ENCODE peak calls at places on chromosomes 3 and 15, in five cellular contexts. One of them, this sample, is unnamed.

GRCh38 chr15:99454941-99455795 is 110.6 kb upstream of the MEF2A start:
- DNase-seq in CD8-positive, alpha-beta T cell: no peak
- DNase-seq in breast epithelium: peak; percentile 68
- DNase-seq in HCT116: peak; percentile 51
- DNase-seq in IMR-90: peak; percentile 98
- DNase-seq in this sample: peak; percentile 97

GRCh38 chr3:69712933-69713332 is 26.3 kb upstream of the MITF start:
- DNase-seq in IMR-90: no peak
- DNase-seq in breast epithelium: no peak
- DNase-seq in CD8-positive, alpha-beta T cell: no peak
- DNase-seq in HCT116: no peak
- DNase-seq in this sample: no peak

GRCh38 chr15:32651229-32651837 is 9.8 kb downstream of the SCG5 start:
- DNase-seq in IMR-90: peak; percentile 73
- DNase-seq in HCT116: peak; percentile 23
- DNase-seq in CD8-positive, alpha-beta T cell: peak; percentile 4
- DNase-seq in breast epithelium: no peak
- DNase-seq in this sample: peak; percentile 73

GRCh38 chr3:27632431-27633223 is 89.5 kb downstream of the EOMES start:
- DNase-seq in IMR-90: peak; percentile 55
- DNase-seq in HCT116: no peak
- DNase-seq in breast epithelium: no peak
- DNase-seq in CD8-positive, alpha-beta T cell: peak; percentile 12
- DNase-seq in this sample: peak; percentile 23

GRCh38 chr15:77657629-77658238 is 25.0 kb upstream of the LINGO1 start:
- DNase-seq in IMR-90: no peak
- DNase-seq in CD8-positive, alpha-beta T cell: no peak
- DNase-seq in breast epithelium: no peak
- DNase-seq in HCT116: no peak
- DNase-seq in this sample: no peak

GRCh38 chr15:80906159-80906775 is 83.4 kb downstream of the MESD start:
- DNase-seq in HCT116: peak; percentile 44
- DNase-seq in IMR-90: peak; percentile 67
- DNase-seq in breast epithelium: no peak
- DNase-seq in CD8-positive, alpha-beta T cell: no peak
- DNase-seq in this sample: peak; percentile 62

GRCh38 chr15:58650102-58650501 is 99.4 kb downstream of the ADAM10 start:
- DNase-seq in CD8-positive, alpha-beta T cell: no peak
- DNase-seq in HCT116: no peak
- DNase-seq in breast epithelium: no peak
- DNase-seq in IMR-90: no peak
- DNase-seq in this sample: no peak

GRCh38 chr3:140601881-140602280 is 76.0 kb upstream of the TRIM42 start:
- DNase-seq in IMR-90: no peak
- DNase-seq in CD8-positive, alpha-beta T cell: no peak
- DNase-seq in breast epithelium: no peak
- DNase-seq in HCT116: no peak
- DNase-seq in this sample: no peak

GRCh38 chr3:72907851-72908620 is 20.2 kb downstream of the GXYLT2 start:
- DNase-seq in HCT116: no peak
- DNase-seq in breast epithelium: peak; percentile 39
- DNase-seq in CD8-positive, alpha-beta T cell: no peak
- DNase-seq in IMR-90: peak; percentile 86
- DNase-seq in this sample: no peak

GRCh38 chr15:85772668-85773067 is 22.1 kb downstream of the KLHL25 start:
- DNase-seq in breast epithelium: peak; percentile 69
- DNase-seq in CD8-positive, alpha-beta T cell: no peak
- DNase-seq in IMR-90: no peak
- DNase-seq in HCT116: no peak
- DNase-seq in this sample: peak; percentile 58

GRCh38 chr15:84859143-84859542 is 25.3 kb upstream of the SLC28A1 start:
- DNase-seq in CD8-positive, alpha-beta T cell: no peak
- DNase-seq in breast epithelium: peak; percentile 83
- DNase-seq in HCT116: peak; percentile 75
- DNase-seq in IMR-90: no peak
- DNase-seq in this sample: peak; percentile 89

GRCh38 chr3:195150194-195151118 is 120.5 kb downstream of the XXYLT1 start:
- DNase-seq in breast epithelium: no peak
- DNase-seq in CD8-positive, alpha-beta T cell: no peak
- DNase-seq in HCT116: no peak
- DNase-seq in IMR-90: peak; percentile 81
- DNase-seq in this sample: no peak

GRCh38 chr15:91919014-91919534 is 65.6 kb downstream of the SLCO3A1 start:
- DNase-seq in CD8-positive, alpha-beta T cell: no peak
- DNase-seq in IMR-90: no peak
- DNase-seq in HCT116: no peak
- DNase-seq in breast epithelium: no peak
- DNase-seq in this sample: no peak

GRCh38 chr3:4218426-4219226 is 84.5 kb upstream of the SETMAR start:
- DNase-seq in CD8-positive, alpha-beta T cell: no peak
- DNase-seq in breast epithelium: peak; percentile 19
- DNase-seq in HCT116: no peak
- DNase-seq in IMR-90: no peak
- DNase-seq in this sample: no peak

GRCh38 chr3:40971191-40972168 is 227.8 kb upstream of the CTNNB1 start:
- DNase-seq in HCT116: peak; percentile 42
- DNase-seq in IMR-90: peak; percentile 86
- DNase-seq in breast epithelium: peak; percentile 75
- DNase-seq in CD8-positive, alpha-beta T cell: no peak
- DNase-seq in this sample: peak; percentile 72

GRCh38 chr15:68424754-68425390 is 7.1 kb downstream of the ITGA11 start:
- DNase-seq in breast epithelium: no peak
- DNase-seq in HCT116: no peak
- DNase-seq in CD8-positive, alpha-beta T cell: no peak
- DNase-seq in IMR-90: peak; percentile 34
- DNase-seq in this sample: no peak

GRCh38 chr15:91572110-91572509 is 281.4 kb upstream of the SLCO3A1 start:
- DNase-seq in IMR-90: peak; percentile 15
- DNase-seq in breast epithelium: peak; percentile 28
- DNase-seq in CD8-positive, alpha-beta T cell: no peak
- DNase-seq in HCT116: no peak
- DNase-seq in this sample: no peak

GRCh38 chr3:14357463-14357862 is 44.9 kb upstream of the SLC6A6 start:
- DNase-seq in IMR-90: no peak
- DNase-seq in CD8-positive, alpha-beta T cell: no peak
- DNase-seq in breast epithelium: no peak
- DNase-seq in HCT116: no peak
- DNase-seq in this sample: no peak

GRCh38 chr3:171690291-171690690 is 120.0 kb downstream of the PLD1 start:
- DNase-seq in IMR-90: no peak
- DNase-seq in breast epithelium: no peak
- DNase-seq in CD8-positive, alpha-beta T cell: no peak
- DNase-seq in HCT116: no peak
- DNase-seq in this sample: no peak

GRCh38 chr15:62737551-62737950 is 305.0 kb upstream of the TPM1 start:
- DNase-seq in IMR-90: no peak
- DNase-seq in CD8-positive, alpha-beta T cell: no peak
- DNase-seq in HCT116: no peak
- DNase-seq in breast epithelium: no peak
- DNase-seq in this sample: no peak

GRCh38 chr3:28322464-28322863 is 26.1 kb upstream of the ZCWPW2 start:
- DNase-seq in HCT116: no peak
- DNase-seq in IMR-90: peak; percentile 66
- DNase-seq in breast epithelium: no peak
- DNase-seq in CD8-positive, alpha-beta T cell: no peak
- DNase-seq in this sample: no peak

GRCh38 chr3:187550446-187550845 is 119.7 kb downstream of the SST start:
- DNase-seq in HCT116: no peak
- DNase-seq in IMR-90: no peak
- DNase-seq in breast epithelium: no peak
- DNase-seq in CD8-positive, alpha-beta T cell: no peak
- DNase-seq in this sample: no peak

GRCh38 chr3:106797461-106797860 is 579.8 kb upstream of the CCDC54 start:
- DNase-seq in CD8-positive, alpha-beta T cell: no peak
- DNase-seq in HCT116: no peak
- DNase-seq in IMR-90: no peak
- DNase-seq in breast epithelium: no peak
- DNase-seq in this sample: no peak

GRCh38 chr3:190306026-190306425 is 16.2 kb downstream of the CLDN1 start:
- DNase-seq in IMR-90: no peak
- DNase-seq in CD8-positive, alpha-beta T cell: no peak
- DNase-seq in HCT116: no peak
- DNase-seq in breast epithelium: no peak
- DNase-seq in this sample: no peak

GRCh38 chr3:66472313-66473134 is 28.3 kb downstream of the LRIG1 start:
- DNase-seq in CD8-positive, alpha-beta T cell: no peak
- DNase-seq in breast epithelium: no peak
- DNase-seq in HCT116: no peak
- DNase-seq in IMR-90: peak; percentile 88
- DNase-seq in this sample: peak; percentile 77

GRCh38 chr3:33956211-33956610 is 157.8 kb downstream of the PDCD6IP start:
- DNase-seq in IMR-90: no peak
- DNase-seq in HCT116: no peak
- DNase-seq in CD8-positive, alpha-beta T cell: no peak
- DNase-seq in breast epithelium: no peak
- DNase-seq in this sample: no peak

GRCh38 chr3:33957176-33957575 is 158.7 kb downstream of the PDCD6IP start:
- DNase-seq in HCT116: no peak
- DNase-seq in IMR-90: no peak
- DNase-seq in CD8-positive, alpha-beta T cell: no peak
- DNase-seq in breast epithelium: no peak
- DNase-seq in this sample: no peak

GRCh38 chr3:33949074-33949473 is 150.6 kb downstream of the PDCD6IP start:
- DNase-seq in HCT116: no peak
- DNase-seq in IMR-90: no peak
- DNase-seq in CD8-positive, alpha-beta T cell: no peak
- DNase-seq in breast epithelium: no peak
- DNase-seq in this sample: no peak

GRCh38 chr3:33954956-33955355 is 156.5 kb downstream of the PDCD6IP start:
- DNase-seq in CD8-positive, alpha-beta T cell: no peak
- DNase-seq in breast epithelium: no peak
- DNase-seq in HCT116: no peak
- DNase-seq in IMR-90: no peak
- DNase-seq in this sample: no peak
- TF ChIP-seq CTCF in CD8-positive, alpha-beta T cell: no peak
- TF ChIP-seq CTCF in breast epithelium: no peak
- TF ChIP-seq CTCF in HCT116: no peak
- TF ChIP-seq CTCF in IMR-90: peak; percentile 3
- TF ChIP-seq CTCF in this sample: no peak

GRCh38 chr3:18295171-18295920 is 129.8 kb downstream of the SATB1 start:
- DNase-seq in breast epithelium: no peak
- DNase-seq in CD8-positive, alpha-beta T cell: no peak
- DNase-seq in IMR-90: peak; percentile 46
- DNase-seq in HCT116: peak; percentile 87
- DNase-seq in this sample: peak; percentile 81
- H3K27ac ChIP-seq in breast epithelium: no peak overlapping the region
- H3K27ac ChIP-seq in CD8-positive, alpha-beta T cell: no peak overlapping the region
- H3K27ac ChIP-seq in IMR-90: no peak overlapping the region
- H3K27ac ChIP-seq in HCT116: peak overlapping the region; percentile 45
- H3K27ac ChIP-seq in this sample: peak overlapping the region; percentile 80

GRCh38 chr15:38672814-38673292 is 108.2 kb upstream of the RASGRP1 start:
- DNase-seq in IMR-90: no peak
- DNase-seq in breast epithelium: no peak
- DNase-seq in HCT116: no peak
- DNase-seq in CD8-positive, alpha-beta T cell: no peak
- DNase-seq in this sample: no peak
- TF ChIP-seq CTCF in IMR-90: no peak
- TF ChIP-seq CTCF in breast epithelium: no peak
- TF ChIP-seq CTCF in HCT116: no peak
- TF ChIP-seq CTCF in CD8-positive, alpha-beta T cell: no peak
- TF ChIP-seq CTCF in this sample: no peak

GRCh38 chr3:49353022-49353421 is 5.1 kb downstream of the GPX1 start:
- DNase-seq in HCT116: no peak
- DNase-seq in IMR-90: no peak
- DNase-seq in breast epithelium: no peak
- DNase-seq in CD8-positive, alpha-beta T cell: no peak
- DNase-seq in this sample: no peak

GRCh38 chr3:49351521-49352011 is 6.6 kb downstream of the GPX1 start:
- DNase-seq in IMR-90: peak; percentile 94
- DNase-seq in HCT116: no peak
- DNase-seq in breast epithelium: no peak
- DNase-seq in CD8-positive, alpha-beta T cell: no peak
- DNase-seq in this sample: peak; percentile 57

GRCh38 chr3:49349617-49350114 is 8.5 kb downstream of the GPX1 start:
- DNase-seq in CD8-positive, alpha-beta T cell: no peak
- DNase-seq in breast epithelium: no peak
- DNase-seq in IMR-90: no peak
- DNase-seq in HCT116: no peak
- DNase-seq in this sample: no peak

GRCh38 chr3:49357466-49358216 is 512 bp downstream of the GPX1 start:
- DNase-seq in breast epithelium: peak; percentile 36
- DNase-seq in CD8-positive, alpha-beta T cell: peak; percentile 6
- DNase-seq in HCT116: no peak
- DNase-seq in IMR-90: peak; percentile 92
- DNase-seq in this sample: peak; percentile 71

GRCh38 chr3:49352286-49352685 is 5.9 kb downstream of the GPX1 start:
- DNase-seq in CD8-positive, alpha-beta T cell: no peak
- DNase-seq in HCT116: no peak
- DNase-seq in breast epithelium: no peak
- DNase-seq in IMR-90: no peak
- DNase-seq in this sample: no peak
- H3K27ac ChIP-seq in CD8-positive, alpha-beta T cell: no peak overlapping the region
- H3K27ac ChIP-seq in HCT116: no peak overlapping the region
- H3K27ac ChIP-seq in breast epithelium: peak overlapping the region; percentile 75
- H3K27ac ChIP-seq in IMR-90: peak overlapping the region; percentile 88
- H3K27ac ChIP-seq in this sample: peak overlapping the region; percentile 90

GRCh38 chr3:123552768-123553167 is 32.1 kb downstream of the HACD2 start:
- DNase-seq in CD8-positive, alpha-beta T cell: no peak
- DNase-seq in IMR-90: no peak
- DNase-seq in HCT116: no peak
- DNase-seq in breast epithelium: no peak
- DNase-seq in this sample: no peak

GRCh38 chr3:123546133-123546755 is 38.6 kb downstream of the HACD2 start:
- DNase-seq in CD8-positive, alpha-beta T cell: no peak
- DNase-seq in breast epithelium: no peak
- DNase-seq in IMR-90: peak; percentile 94
- DNase-seq in HCT116: no peak
- DNase-seq in this sample: peak; percentile 6

GRCh38 chr3:123547881-123548534 is 36.8 kb downstream of the HACD2 start:
- DNase-seq in HCT116: no peak
- DNase-seq in breast epithelium: no peak
- DNase-seq in IMR-90: no peak
- DNase-seq in CD8-positive, alpha-beta T cell: no peak
- DNase-seq in this sample: no peak

DNA sequence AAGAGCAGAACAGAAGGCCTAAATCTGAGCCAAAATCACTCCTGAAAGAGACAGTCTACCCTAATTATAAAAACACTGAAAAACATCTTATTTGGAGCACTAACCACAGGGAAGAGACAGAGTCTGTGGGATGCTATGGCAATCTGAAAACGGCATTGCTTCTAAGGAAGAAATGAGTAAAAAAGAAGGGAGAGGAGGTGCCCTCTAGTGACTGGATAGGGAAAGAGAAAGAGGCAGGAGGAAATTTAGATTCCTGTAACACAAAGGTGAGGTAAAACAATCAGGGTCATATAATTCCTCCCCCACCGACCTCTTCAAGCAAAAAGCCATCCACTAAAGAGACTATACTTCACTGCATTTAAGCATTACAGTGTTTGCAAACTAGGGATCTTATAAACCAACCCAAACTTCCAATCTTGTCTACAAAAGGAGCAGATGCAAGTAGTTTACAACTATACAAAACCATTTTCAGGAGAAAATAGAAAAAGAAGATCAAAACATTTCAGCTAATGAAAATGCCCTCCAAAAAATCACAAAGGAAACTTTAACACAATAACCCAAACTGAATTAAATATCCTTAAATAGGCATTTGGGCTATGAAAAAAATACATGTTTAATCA is 32.6 kb downstream of the HACD2 start:
- DNase-seq in CD8-positive, alpha-beta T cell: no peak
- DNase-seq in HCT116: no peak
- DNase-seq in IMR-90: peak; percentile 25
- DNase-seq in breast epithelium: no peak
- DNase-seq in this sample: peak; percentile 30
- TF ChIP-seq CTCF in CD8-positive, alpha-beta T cell: peak; percentile 27
- TF ChIP-seq CTCF in HCT116: peak; percentile 64
- TF ChIP-seq CTCF in IMR-90: peak; percentile 61
- TF ChIP-seq CTCF in breast epithelium: no peak
- TF ChIP-seq CTCF in this sample: no peak

GRCh38 chr3:131502530-131503327 is at the start of gene MRPL3:
- DNase-seq in HCT116: peak; percentile 79
- DNase-seq in IMR-90: peak; percentile 87
- DNase-seq in CD8-positive, alpha-beta T cell: peak; percentile 67
- DNase-seq in breast epithelium: peak; percentile 66
- DNase-seq in this sample: peak; percentile 82
- H3K27ac ChIP-seq in HCT116: peak within 1 kb of the TSS; percentile 60
- H3K27ac ChIP-seq in IMR-90: peak within 1 kb of the TSS; percentile 85
- H3K27ac ChIP-seq in CD8-positive, alpha-beta T cell: peak within 1 kb of the TSS; percentile 78
- H3K27ac ChIP-seq in breast epithelium: peak within 1 kb of the TSS; percentile 61
- H3K27ac ChIP-seq in this sample: peak within 1 kb of the TSS; percentile 67